ENCODE peak calls at places on chromosomes 6 and 20, in six cellular contexts. V, Q, L, J, T and G are unnamed samples.

GRCh38 chr20:5642155-5642981 is 107.8 kb upstream of the SHLD1 start:
- DNase-seq in L (no peak), J (no peak), Q (no peak), V (no peak), T (no peak), G (no peak)

GRCh38 chr6:148431840-148432239 is 89.2 kb downstream of the SASH1 start:
- DNase-seq in L (no peak), V (no peak), J (no peak), T (no peak), Q (no peak), G (no peak)

GRCh38 chr6:159601211-159601610 is 91.8 kb downstream of the SOD2 start:
- DNase-seq in L (no peak), V (no peak), Q (no peak), J (no peak), T (no peak), G (no peak)

GRCh38 chr6:148203970-148204369 is 138.7 kb upstream of the SASH1 start:
- DNase-seq in V (no peak), Q (peak), J (no peak), T (peak), L (no peak), G (no peak)

GRCh38 chr6:46674410-46674809 is 13.3 kb upstream of the TDRD6 start:
- DNase-seq in T (no peak), V (no peak), Q (no peak), L (no peak), J (no peak), G (no peak)

GRCh38 chr6:26411751-26412150 is 9.7 kb downstream of the BTN3A1 start:
- DNase-seq in J (no peak), L (no peak), T (no peak), Q (no peak), V (no peak), G (no peak)

GRCh38 chr6:156652231-156652750 is 124.9 kb upstream of the ARID1B start:
- DNase-seq in V (no peak), Q (no peak), J (no peak), L (no peak), T (no peak), G (no peak)

GRCh38 chr6:395432-396125 is 4.0 kb downstream of the IRF4 start:
- DNase-seq in V (no peak), J (no peak), Q (no peak), T (no peak), L (no peak), G (no peak)

GRCh38 chr6:110446405-110446804 is 30.0 kb downstream of the SLC22A16 start:
- DNase-seq in J (no peak), Q (no peak), L (no peak), V (no peak), T (no peak), G (no peak)

GRCh38 chr6:144745434-144745833 is 460.3 kb downstream of the UTRN start:
- DNase-seq in Q (no peak), L (no peak), T (no peak), V (no peak), J (no peak), G (no peak)

GRCh38 chr6:32952817-32953739 is at the start of gene HLA-DMA:
- DNase-seq in T (peak), J (peak), Q (peak), V (peak), L (peak), G (peak)

GRCh38 chr6:37456126-37456525 is 23.1 kb downstream of the CMTR1 start:
- DNase-seq in J (no peak), V (no peak), Q (no peak), T (no peak), L (no peak), G (no peak)

GRCh38 chr6:108120311-108120710 is 45.5 kb upstream of the NR2E1 start:
- DNase-seq in Q (no peak), J (no peak), L (no peak), T (no peak), V (no peak), G (no peak)

GRCh38 chr20:48817367-48818030 is 10.3 kb downstream of the PREX1 start:
- DNase-seq in J (no peak), L (no peak), V (no peak), T (no peak), Q (no peak), G (no peak)

GRCh38 chr6:155158044-155158843 is 105.6 kb upstream of the CLDN20 start:
- DNase-seq in Q (no peak), V (no peak), T (no peak), J (no peak), L (no peak), G (no peak)

GRCh38 chr6:109071125-109071917 is 23.3 kb downstream of the SESN1 start:
- DNase-seq in Q (no peak), L (no peak), V (no peak), T (no peak), J (no peak), G (no peak)

GRCh38 chr6:16769131-16769985 is 8.1 kb upstream of the ATXN1 start:
- DNase-seq in Q (peak), J (no peak), L (peak), V (peak), T (no peak), G (no peak)

GRCh38 chr6:4941782-4942672 is 61.8 kb downstream of the RPP40 start:
- DNase-seq in T (peak), J (no peak), Q (no peak), V (peak), L (peak), G (no peak)
- TF ChIP-seq TAF1 in T (no peak), J (no peak), Q (no peak), V (no peak), L (no peak), G (no peak)

GRCh38 chr20:8487715-8488114 is 355.6 kb downstream of the PLCB1 start:
- DNase-seq in J (no peak), L (no peak), Q (no peak), T (no peak), V (no peak), G (no peak)

GRCh38 chr20:8492182-8492581 is 360.1 kb downstream of the PLCB1 start:
- DNase-seq in Q (no peak), V (no peak), T (no peak), L (no peak), J (no peak), G (no peak)

GRCh38 chr20:8490076-8490830 is 358.2 kb downstream of the PLCB1 start:
- DNase-seq in J (no peak), T (no peak), V (no peak), Q (no peak), L (no peak), G (no peak)

GRCh38 chr20:8489094-8489883 is 357.2 kb downstream of the PLCB1 start:
- DNase-seq in V (peak), T (no peak), L (no peak), J (no peak), Q (no peak), G (no peak)
- TF ChIP-seq POLR2AphosphoS5 in V (no peak), T (no peak), L (no peak), J (no peak), Q (no peak), G (no peak)

DNA sequence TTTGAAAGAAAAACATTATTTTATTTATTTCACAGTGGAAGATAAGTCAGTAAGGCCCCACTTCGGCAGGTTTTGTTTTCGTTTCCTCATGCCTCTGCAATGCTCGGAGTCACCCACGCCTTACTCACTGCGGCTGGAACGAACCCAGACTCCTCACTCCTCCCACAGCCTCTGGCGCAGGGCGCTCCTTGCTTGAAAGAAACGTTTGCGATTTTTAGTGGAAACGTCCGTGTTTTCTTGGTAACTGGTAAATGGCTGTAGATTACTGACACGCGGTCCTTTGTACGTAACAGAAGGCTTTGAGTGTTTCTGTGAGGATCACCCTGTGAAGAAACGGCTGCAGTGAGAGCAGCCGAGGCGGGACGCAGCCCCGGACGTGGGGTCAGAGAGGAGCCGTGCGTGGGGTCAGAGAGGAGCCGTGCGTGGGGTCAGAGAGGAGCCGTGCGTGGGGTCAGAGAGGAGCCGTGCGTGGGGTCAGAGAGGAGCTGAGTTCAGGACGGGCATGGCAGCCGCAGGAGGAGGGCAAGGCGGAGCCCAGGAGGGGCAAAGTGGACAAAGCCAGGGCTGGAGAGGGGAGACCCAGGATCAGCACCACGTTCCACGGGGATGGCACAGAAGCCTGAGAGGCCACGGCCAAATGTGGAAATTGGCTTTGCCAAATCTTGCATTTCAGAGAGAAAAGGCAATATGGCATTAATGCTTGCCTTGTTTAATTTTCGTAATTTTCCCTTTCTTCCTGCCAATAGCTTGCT is 198.6 kb upstream of the THBS2 start:
- DNase-seq in T (no peak), L (peak), V (no peak), Q (no peak), J (no peak), G (no peak)
- TF ChIP-seq POLR2A in T (no peak), L (peak), V (no peak), Q (no peak), J (no peak), G (no peak)

DNA sequence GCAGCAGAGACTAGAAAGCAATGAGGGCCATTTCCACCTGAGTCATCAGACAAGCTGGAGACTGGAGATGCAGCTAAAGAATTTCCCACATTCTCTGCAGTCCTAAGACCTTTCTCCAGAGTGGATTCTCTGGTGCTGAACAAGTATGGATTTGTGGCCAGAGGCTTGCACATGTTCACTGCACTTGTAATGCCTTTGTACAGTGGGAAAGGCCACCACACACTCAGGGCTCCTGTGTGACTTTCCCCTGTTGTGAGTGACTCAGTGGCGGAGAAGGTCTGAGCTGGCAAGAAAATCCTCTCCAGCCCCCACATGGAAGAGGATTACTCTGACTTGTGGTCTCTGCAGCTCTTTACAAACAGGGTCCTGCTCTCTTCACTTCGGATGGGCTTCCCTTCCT is 192.3 kb downstream of the C6orf118 start:
- DNase-seq in Q (no peak), T (no peak), V (no peak), L (no peak), J (no peak), G (no peak)
- TF ChIP-seq TAF1 in Q (no peak), T (no peak), V (no peak), L (no peak), J (no peak), G (no peak)

GRCh38 chr6:140140891-140141290 is 766.4 kb upstream of the CITED2 start:
- DNase-seq in T (no peak), J (no peak), V (no peak), L (no peak), Q (no peak), G (no peak)

GRCh38 chr6:140134224-140134623 is 759.8 kb upstream of the CITED2 start:
- DNase-seq in J (no peak), L (no peak), V (no peak), T (no peak), Q (no peak), G (no peak)

GRCh38 chr6:140138311-140138994 is 764.0 kb upstream of the CITED2 start:
- DNase-seq in L (no peak), T (no peak), V (no peak), J (no peak), Q (no peak), G (no peak)
- TF ChIP-seq POLR2AphosphoS5 in L (no peak), T (no peak), V (no peak), J (no peak), Q (no peak), G (no peak)

GRCh38 chr6:63458480-63459115 is 113.7 kb upstream of the LOC128125822 start:
- DNase-seq in T (peak), Q (no peak), J (no peak), L (no peak), V (peak), G (no peak)
- TF ChIP-seq POLR2A in T (no peak), Q (no peak), J (no peak), L (no peak), V (peak), G (no peak)

DNA sequence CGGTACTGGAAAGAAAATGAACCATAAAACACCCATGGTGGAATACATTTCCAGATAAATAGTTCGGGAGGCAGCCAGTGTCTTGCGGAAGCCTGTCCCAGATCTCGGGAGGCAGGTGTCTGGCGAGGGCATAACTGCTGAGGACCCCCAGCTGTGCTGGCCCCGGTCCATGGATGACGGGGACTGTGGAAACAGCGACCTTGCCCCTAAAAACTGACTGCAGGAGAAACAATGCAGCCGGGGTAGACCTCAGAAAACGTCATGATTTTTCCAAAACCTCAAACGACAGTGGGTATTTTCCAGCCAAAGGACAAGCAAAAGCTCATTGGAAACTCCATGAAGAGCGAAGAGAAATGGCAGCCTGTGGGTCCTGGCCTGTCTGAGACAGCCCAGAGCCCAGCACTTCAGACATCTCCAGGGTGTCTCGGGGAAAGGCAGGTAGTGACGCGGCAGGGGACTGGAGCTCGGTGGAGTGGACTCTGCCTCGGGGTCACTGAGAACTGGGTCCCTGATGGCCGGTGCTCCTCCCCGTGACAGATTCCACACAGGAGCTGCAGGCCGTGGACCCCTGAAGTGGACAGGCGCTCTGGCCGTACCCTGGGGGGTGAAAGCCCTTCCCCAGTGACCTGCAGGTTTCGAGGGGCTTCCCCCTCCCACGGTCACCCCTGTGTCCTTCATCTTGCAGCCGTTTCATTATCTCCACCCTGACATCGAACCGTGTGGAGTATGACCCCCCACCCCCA is 188.6 kb downstream of the SYNDIG1 start:
- DNase-seq in V (no peak), L (no peak), T (no peak), Q (no peak), J (no peak), G (no peak)
- TF ChIP-seq TAF1 in V (no peak), L (no peak), T (no peak), Q (no peak), J (no peak), G (no peak)